ENCODE peak calls at places on chromosomes 5 and 9, in six cellular contexts. One of them, this sample, is unnamed.

GRCh38 chr9:114050226-114050568 is 27.9 kb downstream of the AMBP start:
- DNase-seq in IMR-90: no peak
- DNase-seq in H9: no peak
- DNase-seq in mesendoderm: no peak
- DNase-seq in neuronal stem cell: no peak
- DNase-seq in H1: no peak
- DNase-seq in this sample: no peak

GRCh38 chr9:2157277-2158105 is 142.3 kb downstream of the SMARCA2 start:
- DNase-seq in IMR-90: peak; percentile 69
- DNase-seq in H9: peak; percentile 37
- DNase-seq in mesendoderm: peak; percentile 55
- DNase-seq in neuronal stem cell: no peak
- DNase-seq in H1: no peak
- DNase-seq in this sample: peak; percentile 78

GRCh38 chr9:129351058-129351641 is 173.1 kb upstream of the IER5L start:
- DNase-seq in IMR-90: no peak
- DNase-seq in H9: peak; percentile 83
- DNase-seq in mesendoderm: peak; percentile 88
- DNase-seq in neuronal stem cell: peak; percentile 67
- DNase-seq in H1: no peak
- DNase-seq in this sample: no peak

GRCh38 chr5:17405976-17406876 is 91.8 kb upstream of the TAF11L2 start:
- DNase-seq in IMR-90: peak; percentile 25
- DNase-seq in H9: no peak
- DNase-seq in mesendoderm: no peak
- DNase-seq in neuronal stem cell: no peak
- DNase-seq in H1: no peak
- DNase-seq in this sample: no peak

GRCh38 chr9:37036237-37037136 is 2.4 kb upstream of the PAX5 start:
- DNase-seq in IMR-90: peak; percentile 12
- DNase-seq in H9: peak; percentile 60
- DNase-seq in mesendoderm: peak; percentile 49
- DNase-seq in neuronal stem cell: no peak
- DNase-seq in H1: no peak
- DNase-seq in this sample: peak; percentile 57

GRCh38 chr5:44245936-44246335 is 143.3 kb downstream of the FGF10 start:
- DNase-seq in IMR-90: no peak
- DNase-seq in H9: no peak
- DNase-seq in mesendoderm: no peak
- DNase-seq in neuronal stem cell: no peak
- DNase-seq in H1: no peak
- DNase-seq in this sample: no peak

GRCh38 chr9:119689879-119690278 is 320.6 kb upstream of the BRINP1 start:
- DNase-seq in IMR-90: no peak
- DNase-seq in H9: no peak
- DNase-seq in mesendoderm: peak; percentile 50
- DNase-seq in neuronal stem cell: peak; percentile 41
- DNase-seq in H1: no peak
- DNase-seq in this sample: no peak

GRCh38 chr9:19642256-19642655 is 146.6 kb downstream of the SLC24A2 start:
- DNase-seq in IMR-90: no peak
- DNase-seq in H9: no peak
- DNase-seq in mesendoderm: no peak
- DNase-seq in neuronal stem cell: no peak
- DNase-seq in H1: no peak
- DNase-seq in this sample: no peak

GRCh38 chr5:133967715-133968056 is 739 bp downstream of the C5orf15 start:
- DNase-seq in IMR-90: peak; percentile 59
- DNase-seq in H9: no peak
- DNase-seq in mesendoderm: peak; percentile 24
- DNase-seq in neuronal stem cell: no peak
- DNase-seq in H1: no peak
- DNase-seq in this sample: peak; percentile 90

GRCh38 chr9:93054758-93055704 is 3.5 kb upstream of the SUSD3 start:
- DNase-seq in IMR-90: no peak
- DNase-seq in H9: no peak
- DNase-seq in mesendoderm: no peak
- DNase-seq in neuronal stem cell: no peak
- DNase-seq in H1: no peak
- DNase-seq in this sample: no peak

GRCh38 chr5:149039501-149039900 is 23.4 kb downstream of the SH3TC2 start:
- DNase-seq in IMR-90: no peak
- DNase-seq in H9: no peak
- DNase-seq in mesendoderm: no peak
- DNase-seq in neuronal stem cell: no peak
- DNase-seq in H1: no peak
- DNase-seq in this sample: no peak

GRCh38 chr5:149938272-149938671 is 6.3 kb downstream of the PDE6A start:
- DNase-seq in IMR-90: peak; percentile 50
- DNase-seq in H9: no peak
- DNase-seq in mesendoderm: no peak
- DNase-seq in neuronal stem cell: no peak
- DNase-seq in H1: no peak
- DNase-seq in this sample: peak; percentile 69

GRCh38 chr5:142683116-142683515 is 2.8 kb downstream of the FGF1 start:
- DNase-seq in IMR-90: no peak
- DNase-seq in H9: no peak
- DNase-seq in mesendoderm: no peak
- DNase-seq in neuronal stem cell: no peak
- DNase-seq in H1: no peak
- DNase-seq in this sample: no peak

GRCh38 chr9:21965401-21965951 is 28.7 kb downstream of the CDKN2A start:
- DNase-seq in IMR-90: peak; percentile 77
- DNase-seq in H9: peak; percentile 75
- DNase-seq in mesendoderm: peak; percentile 87
- DNase-seq in neuronal stem cell: peak; percentile 61
- DNase-seq in H1: no peak
- DNase-seq in this sample: peak; percentile 81

GRCh38 chr5:81556809-81557208 is 162.9 kb upstream of the ACOT12 start:
- DNase-seq in IMR-90: no peak
- DNase-seq in H9: no peak
- DNase-seq in mesendoderm: no peak
- DNase-seq in neuronal stem cell: no peak
- DNase-seq in H1: no peak
- DNase-seq in this sample: no peak

GRCh38 chr5:72282878-72283277 is 37.2 kb downstream of the MRPS27 start:
- DNase-seq in IMR-90: peak; percentile 76
- DNase-seq in H9: no peak
- DNase-seq in mesendoderm: no peak
- DNase-seq in neuronal stem cell: no peak
- DNase-seq in H1: no peak
- DNase-seq in this sample: peak; percentile 60

GRCh38 chr5:150081541-150082283 is 4.6 kb downstream of the CSF1R start:
- DNase-seq in IMR-90: peak; percentile 26
- DNase-seq in H9: no peak
- DNase-seq in mesendoderm: no peak
- DNase-seq in neuronal stem cell: no peak
- DNase-seq in H1: no peak
- DNase-seq in this sample: no peak

GRCh38 chr5:57718155-57718554 is 235.5 kb upstream of the ACTBL2 start:
- DNase-seq in IMR-90: peak; percentile 78
- DNase-seq in H9: no peak
- DNase-seq in mesendoderm: no peak
- DNase-seq in neuronal stem cell: no peak
- DNase-seq in H1: no peak
- DNase-seq in this sample: peak; percentile 81

GRCh38 chr9:131149678-131150033 is 24.3 kb downstream of the NUP214 start:
- DNase-seq in IMR-90: no peak
- DNase-seq in H9: no peak
- DNase-seq in mesendoderm: no peak
- DNase-seq in neuronal stem cell: no peak
- DNase-seq in H1: no peak
- DNase-seq in this sample: no peak

GRCh38 chr5:164672931-164673694 is 1167.7 kb downstream of the MAT2B start:
- DNase-seq in IMR-90: peak; percentile 17
- DNase-seq in H9: no peak
- DNase-seq in mesendoderm: no peak
- DNase-seq in neuronal stem cell: no peak
- DNase-seq in H1: no peak
- DNase-seq in this sample: peak; percentile 32

GRCh38 chr9:137214620-137215019 is 7.4 kb downstream of the RNF208 start:
- DNase-seq in IMR-90: no peak
- DNase-seq in H9: no peak
- DNase-seq in mesendoderm: no peak
- DNase-seq in neuronal stem cell: no peak
- DNase-seq in H1: no peak
- DNase-seq in this sample: no peak

GRCh38 chr5:122311400-122311887 is 593 bp upstream of the SNCAIP start:
- DNase-seq in IMR-90: no peak
- DNase-seq in H9: peak; percentile 55
- DNase-seq in mesendoderm: peak; percentile 29
- DNase-seq in neuronal stem cell: peak; percentile 23
- DNase-seq in H1: no peak
- DNase-seq in this sample: no peak

GRCh38 chr9:74887041-74887980 is at the start of gene TRPM6:
- DNase-seq in IMR-90: peak; percentile 56
- DNase-seq in H9: peak; percentile 78
- DNase-seq in mesendoderm: peak; percentile 89
- DNase-seq in neuronal stem cell: peak; percentile 29
- DNase-seq in H1: no peak
- DNase-seq in this sample: peak; percentile 77

GRCh38 chr5:37725185-37725584 is 114.7 kb downstream of the GDNF start:
- DNase-seq in IMR-90: no peak
- DNase-seq in H9: no peak
- DNase-seq in mesendoderm: no peak
- DNase-seq in neuronal stem cell: no peak
- DNase-seq in H1: no peak
- DNase-seq in this sample: no peak

GRCh38 chr9:99255651-99256050 is 33.6 kb downstream of the SEC61B start:
- DNase-seq in IMR-90: no peak
- DNase-seq in H9: no peak
- DNase-seq in mesendoderm: no peak
- DNase-seq in neuronal stem cell: no peak
- DNase-seq in H1: no peak
- DNase-seq in this sample: no peak

GRCh38 chr9:99261923-99262322 is 39.8 kb downstream of the SEC61B start:
- DNase-seq in IMR-90: no peak
- DNase-seq in H9: no peak
- DNase-seq in mesendoderm: no peak
- DNase-seq in neuronal stem cell: no peak
- DNase-seq in H1: no peak
- DNase-seq in this sample: no peak

GRCh38 chr9:99259231-99259918 is 37.3 kb downstream of the SEC61B start:
- DNase-seq in IMR-90: no peak
- DNase-seq in H9: peak; percentile 61
- DNase-seq in mesendoderm: peak; percentile 32
- DNase-seq in neuronal stem cell: no peak
- DNase-seq in H1: no peak
- DNase-seq in this sample: no peak

GRCh38 chr9:99253772-99254431 is 31.8 kb downstream of the SEC61B start:
- DNase-seq in IMR-90: no peak
- DNase-seq in H9: no peak
- DNase-seq in mesendoderm: peak; percentile 17
- DNase-seq in neuronal stem cell: no peak
- DNase-seq in H1: no peak
- DNase-seq in this sample: no peak

GRCh38 chr9:99257723-99258364 is 35.8 kb downstream of the SEC61B start:
- DNase-seq in IMR-90: no peak
- DNase-seq in H9: no peak
- DNase-seq in mesendoderm: no peak
- DNase-seq in neuronal stem cell: no peak
- DNase-seq in H1: no peak
- DNase-seq in this sample: no peak
- H2BK15ac ChIP-seq in IMR-90: no peak overlapping the region
- H2BK15ac ChIP-seq in H9: no peak overlapping the region
- H2BK15ac ChIP-seq in mesendoderm: no peak overlapping the region
- H2BK15ac ChIP-seq in neuronal stem cell: peak overlapping the region; percentile 23
- H2BK15ac ChIP-seq in H1: peak overlapping the region; percentile 8
- H2BK15ac ChIP-seq in this sample: no peak overlapping the region

GRCh38 chr9:91948061-91948422 is 2.0 kb downstream of the ROR2 start:
- DNase-seq in IMR-90: peak; percentile 16
- DNase-seq in H9: no peak
- DNase-seq in mesendoderm: peak; percentile 67
- DNase-seq in neuronal stem cell: peak; percentile 29
- DNase-seq in H1: no peak
- DNase-seq in this sample: peak; percentile 39
- H3K27ac ChIP-seq in IMR-90: peak overlapping the region; percentile 63
- H3K27ac ChIP-seq in H9: no peak overlapping the region
- H3K27ac ChIP-seq in mesendoderm: peak overlapping the region; percentile 3
- H3K27ac ChIP-seq in neuronal stem cell: no peak overlapping the region
- H3K27ac ChIP-seq in H1: no peak overlapping the region
- H3K27ac ChIP-seq in this sample: no peak overlapping the region

DNA sequence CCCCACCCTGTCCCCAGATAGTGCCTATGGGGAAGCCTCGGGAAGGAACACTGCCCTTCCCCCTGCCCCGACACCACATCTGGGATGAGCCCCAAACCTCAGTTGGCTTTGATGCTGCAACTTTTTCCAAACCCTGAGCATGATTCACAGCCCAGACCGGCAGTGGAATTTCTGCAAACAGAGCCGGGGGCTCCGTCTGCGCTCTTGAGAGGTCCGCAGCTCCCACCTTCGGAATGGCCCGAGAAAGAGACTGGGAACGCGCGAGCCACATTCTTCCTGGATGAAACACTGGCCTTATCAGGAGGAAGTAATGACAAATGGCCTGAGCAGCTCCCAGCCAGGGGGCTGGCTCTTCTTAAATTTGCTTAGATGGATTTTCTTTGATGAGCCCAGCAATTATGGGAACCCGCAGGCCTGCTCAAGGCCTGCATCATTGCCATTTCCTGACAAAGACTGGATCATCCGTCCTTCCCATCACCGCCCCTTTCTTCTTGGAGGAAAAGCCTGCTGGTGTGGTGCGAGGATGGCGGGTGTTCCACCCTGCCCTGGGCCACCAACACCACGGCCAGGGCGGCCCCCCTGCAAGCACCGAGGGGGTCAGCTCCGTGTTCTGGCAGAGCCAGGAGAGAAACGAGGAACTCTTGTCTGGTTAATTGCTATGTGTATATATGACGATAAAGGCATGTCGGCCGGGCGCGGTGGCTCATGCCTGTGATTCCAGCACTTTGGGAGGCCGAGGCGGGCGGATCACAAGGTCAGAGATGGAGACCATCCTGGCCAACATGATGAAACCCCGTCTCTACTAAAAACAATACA is 38.8 kb upstream of the COL5A1 start:
- DNase-seq in IMR-90: peak; percentile 99
- DNase-seq in H9: peak; percentile 55
- DNase-seq in mesendoderm: peak; percentile 99
- DNase-seq in neuronal stem cell: no peak
- DNase-seq in H1: peak; percentile 51
- DNase-seq in this sample: peak; percentile 100
- H2BK120ac ChIP-seq in IMR-90: peak overlapping the region; percentile 98
- H2BK120ac ChIP-seq in H9: no peak overlapping the region
- H2BK120ac ChIP-seq in mesendoderm: peak overlapping the region; percentile 63
- H2BK120ac ChIP-seq in neuronal stem cell: no peak overlapping the region
- H2BK120ac ChIP-seq in H1: no peak overlapping the region
- H2BK120ac ChIP-seq in this sample: peak overlapping the region; percentile 94

GRCh38 chr5:22787807-22788206 is 65.3 kb downstream of the CDH12 start:
- DNase-seq in IMR-90: no peak
- DNase-seq in H9: no peak
- DNase-seq in mesendoderm: no peak
- DNase-seq in neuronal stem cell: no peak
- DNase-seq in H1: no peak
- DNase-seq in this sample: no peak

DNA sequence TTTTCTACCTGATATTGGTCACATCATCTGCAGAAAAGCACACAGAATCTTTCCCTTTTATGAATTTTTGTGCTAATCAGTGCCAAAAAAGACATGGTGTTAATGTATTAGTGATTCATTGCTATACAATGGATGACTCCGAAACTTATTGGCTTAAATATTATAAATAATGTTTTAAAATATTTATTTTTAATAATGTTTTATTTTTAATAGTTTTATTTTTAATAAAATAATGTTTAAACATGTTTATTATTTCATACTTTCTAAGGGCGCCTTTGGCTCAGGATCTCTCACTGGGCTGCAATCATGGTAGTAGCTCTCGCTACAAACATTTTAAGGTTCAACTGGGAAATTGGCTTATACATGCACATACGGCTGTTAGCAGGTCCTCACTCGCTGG is 65.7 kb downstream of the CDH12 start:
- DNase-seq in IMR-90: no peak
- DNase-seq in H9: no peak
- DNase-seq in mesendoderm: no peak
- DNase-seq in neuronal stem cell: no peak
- DNase-seq in H1: no peak
- DNase-seq in this sample: no peak
- H2BK15ac ChIP-seq in IMR-90: no peak overlapping the region
- H2BK15ac ChIP-seq in H9: no peak overlapping the region
- H2BK15ac ChIP-seq in mesendoderm: no peak overlapping the region
- H2BK15ac ChIP-seq in neuronal stem cell: no peak overlapping the region
- H2BK15ac ChIP-seq in H1: no peak overlapping the region
- H2BK15ac ChIP-seq in this sample: no peak overlapping the region